ENCODE peak calls at places on chromosomes 7 and 10, in seven cellular contexts. T is Peyer's patch, V is HFFc6, J is iris pigment epithelial cell, I is mesendoderm, K is cardiac fibroblast, F is MV-4-11. A is an unnamed sample.

GRCh38 chr10:102602272-102603045 is 41.8 kb upstream of the TRIM8 start:
- DNase-seq in T (no peak), V (no peak), J (peak), I (no peak), K (peak), F (no peak), A (no peak)

GRCh38 chr7:142646274-142646895 is 102.9 kb upstream of the PRSS1 start:
- DNase-seq in T (no peak), V (no peak), J (no peak), I (no peak), K (no peak), F (no peak), A (peak)

GRCh38 chr7:141118809-141119586 is 45.1 kb downstream of the TMEM178B start:
- DNase-seq in T (no peak), V (no peak), J (no peak), I (peak), K (no peak), F (no peak), A (no peak)

GRCh38 chr7:80722596-80723141 is 84.2 kb downstream of the CD36 start:
- DNase-seq in T (peak), V (peak), J (peak), I (peak), K (peak), F (no peak), A (no peak)

GRCh38 chr10:95482501-95483248 is 78.5 kb downstream of the SORBS1 start:
- DNase-seq in T (no peak), V (no peak), J (no peak), I (no peak), K (no peak), F (no peak), A (no peak)

GRCh38 chr7:144001543-144001942 is 1.4 kb downstream of the OR6B1 start:
- DNase-seq in T (no peak), V (no peak), J (peak), I (no peak), K (no peak), F (no peak), A (no peak)

GRCh38 chr7:44953156-44953555 is 25.7 kb downstream of the MYO1G start:
- DNase-seq in T (no peak), V (no peak), J (no peak), I (no peak), K (no peak), F (no peak), A (no peak)

GRCh38 chr10:3837909-3838722 is 53.1 kb upstream of the KLF6 start:
- DNase-seq in T (no peak), V (no peak), J (no peak), I (no peak), K (no peak), F (no peak), A (no peak)

GRCh38 chr7:105985250-105985649 is 22.2 kb downstream of the CDHR3 start:
- DNase-seq in T (no peak), V (no peak), J (no peak), I (no peak), K (no peak), F (no peak), A (no peak)

GRCh38 chr7:76129366-76129765 is 72.3 kb upstream of the SRRM3 start:
- DNase-seq in T (no peak), V (no peak), J (peak), I (no peak), K (peak), F (no peak), A (no peak)

GRCh38 chr7:155693826-155694225 is 49.4 kb downstream of the RBM33 start:
- DNase-seq in T (no peak), V (no peak), J (no peak), I (no peak), K (no peak), F (no peak), A (no peak)

GRCh38 chr10:74987339-74988054 is 124.0 kb upstream of the SAMD8 start:
- DNase-seq in T (no peak), V (no peak), J (peak), I (no peak), K (peak), F (no peak), A (no peak)